ENCODE peak calls at places on chromosome 3, in seven cellular contexts. M, Y, K, W, T, J and Q are unnamed samples.
A peak's percentile ranks its signal among the peaks of the same experiment; 100 is the strongest.

GRCh38 chr3:127121221-127121647 is 71.7 kb upstream of the PRR23E start:
- DNase-seq in K (no peak), Y (no peak), T (no peak), M (no peak), W (no peak), J (no peak), Q (no peak)

GRCh38 chr3:62500556-62501294 is 127.4 kb upstream of the FEZF2 start:
- DNase-seq in Y (no peak), M (no peak), T (no peak), W (no peak), K (no peak), J (no peak), Q (no peak)

GRCh38 chr3:152229692-152230091 is 39.0 kb upstream of the MBNL1 start:
- DNase-seq in K (no peak), M (no peak), J (no peak), T (no peak), Y (no peak), W (no peak), Q (no peak)

GRCh38 chr3:144463916-144464315 is 492.3 kb downstream of the DIPK2A start:
- DNase-seq in T (no peak), Y (no peak), J (no peak), M (no peak), W (no peak), K (no peak), Q (no peak)

GRCh38 chr3:119637679-119638525 is 22.5 kb downstream of the POPDC2 start:
- DNase-seq in K (no peak), T (peak; percentile 88), W (no peak), M (peak; percentile 90), J (peak; percentile 88), Y (no peak), Q (no peak)

GRCh38 chr3:171285287-171285686 is 174.9 kb downstream of the TNIK start:
- DNase-seq in M (peak; percentile 29), K (no peak), J (peak; percentile 4), T (peak; percentile 26), W (no peak), Y (no peak), Q (no peak)

GRCh38 chr3:172307143-172307560 is 141.1 kb downstream of the GHSR start:
- DNase-seq in M (peak; percentile 70), T (peak; percentile 79), K (no peak), W (no peak), Y (no peak), J (no peak), Q (no peak)

GRCh38 chr3:152656207-152657001 is 178.5 kb upstream of the P2RY1 start:
- DNase-seq in K (no peak), J (no peak), Y (no peak), T (no peak), W (no peak), M (no peak), Q (no peak)

GRCh38 chr3:157388976-157389375 is 47.7 kb upstream of the PTX3 start:
- DNase-seq in Y (no peak), W (no peak), K (no peak), T (peak; percentile 32), M (peak; percentile 56), J (peak; percentile 31), Q (no peak)

GRCh38 chr3:36525115-36525711 is 144.9 kb downstream of the STAC start:
- DNase-seq in J (peak; percentile 19), T (peak; percentile 15), W (no peak), M (peak; percentile 79), Y (no peak), K (no peak), Q (no peak)

GRCh38 chr3:9732753-9733115 is 1.2 kb downstream of the BRPF1 start:
- DNase-seq in Y (no peak), K (no peak), M (peak; percentile 26), J (no peak), T (peak; percentile 38), W (no peak), Q (no peak)

GRCh38 chr3:124780767-124781485 is 50.7 kb downstream of the UMPS start:
- DNase-seq in J (no peak), Y (peak; percentile 89), T (peak; percentile 71), M (peak; percentile 65), W (no peak), K (no peak), Q (peak; percentile 60)

GRCh38 chr3:151278223-151278622 is at the start of gene P2RY14:
- DNase-seq in M (no peak), W (no peak), Y (no peak), J (no peak), K (no peak), T (no peak), Q (no peak)

GRCh38 chr3:140035856-140036255 is 100.9 kb downstream of the CLSTN2 start:
- DNase-seq in J (no peak), T (no peak), M (no peak), K (no peak), Y (no peak), W (no peak), Q (no peak)